ENCODE peak calls at places on chromosome 5, in six cellular contexts. Q is mammary epithelial cell, R is caudate nucleus, P is gastrocnemius medialis, N is epithelial cell of prostate, L is heart right ventricle. G is an unnamed sample.

GRCh38 chr5:176784218-176785165 is 25.9 kb upstream of the UNC5A start:
- DNase-seq in Q (peak), R (no peak), P (no peak), N (peak), L (no peak), G (no peak)

GRCh38 chr5:102715405-102715804 is 39.7 kb upstream of the PAM start:
- DNase-seq in Q (peak), R (no peak), P (no peak), N (peak), L (no peak), G (no peak)

GRCh38 chr5:4511996-4512656 is 628.0 kb upstream of the ADAMTS16 start:
- DNase-seq in Q (peak), R (no peak), P (no peak), N (no peak), L (peak), G (no peak)

GRCh38 chr5:113162770-113163169 is 186.2 kb downstream of the DCP2 start:
- DNase-seq in Q (peak), R (no peak), P (no peak), N (peak), L (no peak), G (no peak)

GRCh38 chr5:20974423-20974822 is 986.4 kb upstream of the CDH18 start:
- DNase-seq in Q (no peak), R (no peak), P (no peak), N (no peak), L (no peak), G (no peak)

GRCh38 chr5:53642006-53642405 is 81.6 kb downstream of the NDUFS4 start:
- DNase-seq in Q (peak), R (no peak), P (no peak), N (no peak), L (no peak), G (no peak)

GRCh38 chr5:157497875-157498611 is 38.0 kb downstream of the NIPAL4 start:
- DNase-seq in Q (no peak), R (no peak), P (no peak), N (no peak), L (no peak), G (no peak)

GRCh38 chr5:44809215-44809955 is 638 bp downstream of the MRPS30 start:
- DNase-seq in Q (peak), R (no peak), P (peak), N (peak), L (peak), G (peak)

GRCh38 chr5:15695171-15695676 is 195.2 kb downstream of the FBXL7 start:
- DNase-seq in Q (no peak), R (no peak), P (no peak), N (no peak), L (no peak), G (no peak)

GRCh38 chr5:139675213-139675612 is 27.1 kb downstream of the CXXC5 start:
- DNase-seq in Q (no peak), R (peak), P (peak), N (no peak), L (no peak), G (no peak)

GRCh38 chr5:42583322-42583721 is 160.1 kb downstream of the GHR start:
- DNase-seq in Q (peak), R (no peak), P (peak), N (no peak), L (peak), G (peak)

GRCh38 chr5:119028575-119028974 is 40.2 kb upstream of the DTWD2 start:
- DNase-seq in Q (no peak), R (no peak), P (no peak), N (no peak), L (no peak), G (no peak)

GRCh38 chr5:177595991-177596774 is 3.7 kb upstream of the B4GALT7 start:
- DNase-seq in Q (no peak), R (no peak), P (no peak), N (no peak), L (no peak), G (no peak)

GRCh38 chr5:143636951-143637528 is 174.9 kb upstream of the HMHB1 start:
- DNase-seq in Q (no peak), R (no peak), P (no peak), N (no peak), L (no peak), G (no peak)

GRCh38 chr5:14829396-14829795 is 42.2 kb downstream of the ANKH start:
- DNase-seq in Q (no peak), R (no peak), P (no peak), N (no peak), L (no peak), G (no peak)

GRCh38 chr5:168607946-168608345 is 28.8 kb upstream of the PANK3 start:
- DNase-seq in Q (no peak), R (no peak), P (no peak), N (no peak), L (no peak), G (no peak)

GRCh38 chr5:112938286-112938685 is 16.3 kb upstream of the REEP5 start:
- DNase-seq in Q (no peak), R (no peak), P (no peak), N (no peak), L (no peak), G (no peak)

GRCh38 chr5:128225245-128226030 is 141.9 kb downstream of the SLC12A2 start:
- DNase-seq in Q (peak), R (no peak), P (no peak), N (no peak), L (no peak), G (no peak)

GRCh38 chr5:33241826-33242225 is 198.9 kb upstream of the TARS1 start:
- DNase-seq in Q (no peak), R (no peak), P (no peak), N (no peak), L (no peak), G (no peak)

GRCh38 chr5:119355244-119355635 is 579 bp upstream of the TNFAIP8 start:
- DNase-seq in Q (no peak), R (no peak), P (no peak), N (no peak), L (no peak), G (no peak)

GRCh38 chr5:153573326-153574033 is 83.0 kb downstream of the GRIA1 start:
- DNase-seq in Q (peak), R (no peak), P (no peak), N (peak), L (no peak), G (no peak)

GRCh38 chr5:164881442-164881841 is 1376.0 kb downstream of the MAT2B start:
- DNase-seq in Q (no peak), R (no peak), P (no peak), N (no peak), L (no peak), G (no peak)

GRCh38 chr5:147055850-147056523 is 177.4 kb upstream of the PPP2R2B start:
- DNase-seq in Q (no peak), R (no peak), P (no peak), N (no peak), L (no peak), G (no peak)

GRCh38 chr5:139472410-139473030 is 1.7 kb downstream of the SMIM33 start:
- DNase-seq in Q (no peak), R (no peak), P (no peak), N (no peak), L (no peak), G (no peak)

GRCh38 chr5:91144491-91145232 is 238.5 kb downstream of the ARRDC3 start:
- DNase-seq in Q (no peak), R (no peak), P (no peak), N (no peak), L (no peak), G (no peak)

DNA sequence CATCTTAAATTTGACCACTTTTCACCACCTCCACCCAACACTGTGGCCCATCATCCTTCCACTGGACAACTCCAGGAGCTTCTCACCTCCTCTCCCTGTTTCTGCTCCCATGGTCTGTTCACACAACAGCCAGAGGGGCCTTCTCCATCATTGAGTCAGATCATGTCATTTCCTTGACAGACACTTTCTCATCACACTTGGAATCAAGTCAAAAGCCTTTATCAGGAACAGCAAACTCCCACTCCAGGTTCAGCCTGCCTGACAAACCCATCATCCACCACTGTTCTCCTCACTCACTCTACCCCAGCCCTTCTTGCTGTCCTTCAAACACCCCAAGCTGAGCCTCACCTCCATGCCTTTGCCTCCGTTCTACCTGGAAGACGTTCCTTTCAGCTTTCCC is 78.4 kb upstream of the ADRA1B start:
- DNase-seq in Q (no peak), R (no peak), P (no peak), N (no peak), L (no peak), G (no peak)
- H3K27ac ChIP-seq in Q (no peak), R (no peak), P (no peak), N (peak), L (no peak), G (no peak)

DNA sequence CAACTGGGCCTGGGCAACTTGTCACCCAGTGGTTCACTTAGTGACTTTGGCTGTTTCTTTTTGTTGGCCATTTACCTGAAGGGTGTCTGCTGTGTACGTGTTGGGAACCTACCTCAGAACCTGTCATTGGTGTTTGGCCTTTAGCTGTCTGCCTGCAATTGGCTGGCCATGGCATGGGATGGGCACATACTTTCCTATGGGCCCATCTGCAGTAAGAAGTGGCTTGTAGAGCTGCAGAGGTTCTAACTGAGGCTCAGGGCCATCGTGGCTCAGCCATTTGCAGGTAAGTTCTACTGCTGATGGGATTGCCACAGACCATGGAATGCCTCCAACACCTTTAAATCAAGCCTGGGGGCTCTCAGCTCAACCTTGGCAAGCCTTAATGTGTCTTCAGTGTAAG is 9.6 kb upstream of the TIFAB start:
- DNase-seq in Q (no peak), R (no peak), P (no peak), N (no peak), L (no peak), G (no peak)
- H3K27ac ChIP-seq in Q (no peak), R (no peak), P (no peak), N (no peak), L (no peak), G (no peak)

GRCh38 chr5:172840077-172840777 is 6.2 kb downstream of the ERGIC1 start:
- DNase-seq in Q (no peak), R (no peak), P (no peak), N (no peak), L (no peak), G (no peak)
- H3K27ac ChIP-seq in Q (no peak), R (no peak), P (peak), N (no peak), L (peak), G (no peak)

GRCh38 chr5:132679717-132680380 is 6.1 kb downstream of the IL4 start:
- DNase-seq in Q (no peak), R (no peak), P (no peak), N (no peak), L (no peak), G (no peak)
- H3K27ac ChIP-seq in Q (no peak), R (no peak), P (no peak), N (peak), L (no peak), G (no peak)

DNA sequence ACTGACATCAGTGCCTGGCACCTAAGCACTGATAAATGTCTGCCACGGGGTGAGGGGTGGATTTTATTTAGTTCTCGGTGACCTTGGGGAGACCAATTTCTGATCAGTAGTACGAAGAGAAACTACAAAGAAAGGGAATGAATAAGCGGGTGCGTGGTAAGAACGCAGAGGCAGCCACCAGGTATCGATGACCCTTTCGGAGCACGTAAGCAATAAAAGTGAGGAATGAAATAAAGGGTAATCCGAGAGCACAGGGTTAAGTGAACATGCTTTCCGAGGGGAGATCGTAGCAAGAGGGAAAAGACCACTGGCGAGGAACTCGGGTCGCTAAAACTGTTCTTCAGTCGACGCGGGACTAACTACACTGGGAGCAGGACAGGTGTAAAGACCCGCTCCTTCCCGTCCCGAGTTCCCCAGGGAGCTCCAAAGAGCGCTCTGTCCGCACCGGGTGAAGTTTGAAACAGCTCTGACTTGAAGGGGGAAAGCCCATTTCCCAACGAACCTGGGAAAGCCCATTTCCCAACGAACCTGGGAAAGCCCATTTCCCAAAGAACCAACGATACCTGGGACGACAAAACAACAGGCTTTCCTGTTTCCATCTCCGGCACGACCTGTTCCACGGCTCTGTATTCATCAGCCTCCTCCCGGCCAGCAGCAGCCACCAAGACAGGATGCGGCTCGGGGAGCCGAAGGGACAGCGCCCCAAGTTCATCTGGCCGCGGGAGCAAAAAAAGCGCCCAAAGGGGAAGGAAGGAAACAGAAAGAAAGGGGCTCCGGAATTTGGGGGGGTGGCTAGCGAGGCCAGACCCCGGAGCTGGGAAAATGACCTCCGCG is 993 bp downstream of the ELOVL7 start:
- DNase-seq in Q (peak), R (peak), P (no peak), N (no peak), L (no peak), G (no peak)
- H3K27ac ChIP-seq in Q (peak), R (peak), P (no peak), N (peak), L (no peak), G (peak)

GRCh38 chr5:136000937-136001336 is 27.9 kb upstream of the TGFBI start:
- DNase-seq in Q (no peak), R (no peak), P (no peak), N (no peak), L (no peak), G (no peak)

GRCh38 chr5:135997936-135998335 is 30.9 kb upstream of the TGFBI start:
- DNase-seq in Q (no peak), R (no peak), P (no peak), N (no peak), L (no peak), G (no peak)

GRCh38 chr5:135999396-136000139 is 29.2 kb upstream of the TGFBI start:
- DNase-seq in Q (peak), R (no peak), P (no peak), N (no peak), L (no peak), G (no peak)

GRCh38 chr5:136000147-136000546 is 28.6 kb upstream of the TGFBI start:
- DNase-seq in Q (no peak), R (no peak), P (no peak), N (no peak), L (no peak), G (no peak)

DNA sequence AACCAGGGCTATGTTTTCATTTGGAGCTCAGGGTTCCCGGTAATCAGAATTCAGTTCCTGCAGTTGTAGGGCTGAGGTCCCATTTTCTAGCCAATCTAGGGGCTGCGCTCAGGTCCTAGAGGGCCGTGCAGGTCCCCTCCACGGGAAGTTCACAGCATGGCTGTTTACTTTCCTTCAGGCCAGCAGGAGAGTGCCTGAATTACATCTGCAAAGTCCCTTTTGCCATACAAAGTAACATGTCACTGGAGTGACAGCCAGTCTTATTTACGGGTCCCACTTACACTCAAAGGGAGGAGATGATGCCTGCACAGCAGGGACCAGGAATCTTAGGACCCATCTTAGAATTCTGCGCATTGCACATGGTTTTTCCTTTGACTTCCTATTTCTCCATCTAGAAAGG is 29.9 kb upstream of the TGFBI start:
- DNase-seq in Q (no peak), R (no peak), P (no peak), N (no peak), L (no peak), G (no peak)
- H3K27ac ChIP-seq in Q (no peak), R (no peak), P (no peak), N (no peak), L (no peak), G (no peak)

G was measured in substantia nigra.